ENCODE peak calls at places on chromosomes 12 and 14, in five cellular contexts. F is C1 segment of cervical spinal cord, V is GM04504, N is hypothalamus, G is GDM1. M is an unnamed sample.

GRCh38 chr12:1630827-1631591 is 2.0 kb downstream of the WNT5B start:
- DNase-seq in F (no peak), V (no peak), N (no peak), G (no peak), M (peak)

GRCh38 chr14:75578786-75579781 is 664 bp downstream of the FLVCR2 start:
- DNase-seq in F (no peak), V (no peak), N (no peak), G (no peak), M (peak)

GRCh38 chr14:29548948-29549370 is 378.7 kb downstream of the PRKD1 start:
- DNase-seq in F (no peak), V (peak), N (no peak), G (no peak), M (no peak)

GRCh38 chr12:117456076-117456475 is 94.7 kb upstream of the NOS1 start:
- DNase-seq in F (no peak), V (no peak), N (no peak), G (no peak), M (no peak)

GRCh38 chr14:85536835-85537195 is 6.9 kb downstream of the FLRT2 start:
- DNase-seq in F (no peak), V (no peak), N (no peak), G (no peak), M (no peak)

GRCh38 chr12:107347261-107347660 is 253.9 kb upstream of the CRY1 start:
- DNase-seq in F (no peak), V (no peak), N (no peak), G (no peak), M (no peak)

GRCh38 chr14:75429562-75429961 is 1.7 kb downstream of the JDP2 start:
- DNase-seq in F (no peak), V (no peak), N (no peak), G (no peak), M (no peak)

GRCh38 chr12:49440031-49440430 is 72.8 kb downstream of the SPATS2 start:
- DNase-seq in F (no peak), V (no peak), N (no peak), G (no peak), M (no peak)

GRCh38 chr12:22334696-22335290 is at the start of gene ST8SIA1:
- DNase-seq in F (no peak), V (no peak), N (peak), G (no peak), M (peak)

GRCh38 chr14:69285661-69286255 is 25.8 kb downstream of the GALNT16 start:
- DNase-seq in F (no peak), V (no peak), N (no peak), G (no peak), M (no peak)

GRCh38 chr12:78034025-78034424 is 203.3 kb downstream of the NAV3 start:
- DNase-seq in F (no peak), V (no peak), N (no peak), G (no peak), M (no peak)

GRCh38 chr12:131639270-131639940 is 71.5 kb upstream of the SFSWAP start:
- DNase-seq in F (no peak), V (no peak), N (no peak), G (no peak), M (no peak)

GRCh38 chr14:95070748-95071435 is 86.4 kb downstream of the DICER1 start:
- DNase-seq in F (no peak), V (no peak), N (no peak), G (no peak), M (no peak)

M was measured in WTC11.